ENCODE peak calls at places on chromosomes 7 and 10, in seven cellular contexts. U is cardiac muscle cell; E is OCI-LY7; R is CD8-positive, alpha-beta memory T cell; B is osteoblast; F is fibroblast of lung; P is right cardiac atrium. Q is an unnamed sample.

GRCh38 chr7:16421333-16422099 is at the start of gene CRPPA:
- DNase-seq in U (peak; percentile 59), E (no peak), R (no peak), B (no peak), F (peak; percentile 56), P (peak; percentile 79), Q (peak; percentile 82)

GRCh38 chr7:107890493-107890961 is 456 bp upstream of the DLD start:
- DNase-seq in U (peak; percentile 4), E (no peak), R (no peak), B (peak; percentile 29), F (no peak), P (peak; percentile 47), Q (no peak)

GRCh38 chr10:7192831-7193348 is 217.9 kb downstream of the SFMBT2 start:
- DNase-seq in U (no peak), E (no peak), R (peak; percentile 28), B (no peak), F (no peak), P (no peak), Q (no peak)

GRCh38 chr7:138074121-138074520 is 2.1 kb upstream of the AKR1D1 start:
- DNase-seq in U (no peak), E (no peak), R (no peak), B (no peak), F (no peak), P (no peak), Q (no peak)

GRCh38 chr10:99341860-99342517 is 12.8 kb downstream of the CNNM1 start:
- DNase-seq in U (no peak), E (no peak), R (no peak), B (no peak), F (peak; percentile 60), P (no peak), Q (peak; percentile 16)

GRCh38 chr10:6423413-6424170 is 156.5 kb downstream of the PRKCQ start:
- DNase-seq in U (no peak), E (no peak), R (no peak), B (no peak), F (no peak), P (no peak), Q (no peak)

GRCh38 chr7:146123715-146124114 is 7.1 kb downstream of the CNTNAP2 start:
- DNase-seq in U (no peak), E (no peak), R (no peak), B (no peak), F (no peak), P (no peak), Q (no peak)

GRCh38 chr7:55158541-55158940 is 139.7 kb downstream of the EGFR start:
- DNase-seq in U (no peak), E (no peak), R (no peak), B (peak; percentile 95), F (peak; percentile 86), P (no peak), Q (no peak)

GRCh38 chr10:91856637-91857036 is 52.6 kb downstream of the FGFBP3 start:
- DNase-seq in U (peak; percentile 55), E (peak; percentile 5), R (no peak), B (no peak), F (no peak), P (no peak), Q (peak; percentile 3)

GRCh38 chr7:150901160-150902035 is 49.1 kb downstream of the AOC1 start:
- DNase-seq in U (no peak), E (peak; percentile 27), R (no peak), B (no peak), F (no peak), P (no peak), Q (peak; percentile 61)

GRCh38 chr7:149790146-149790548 is 16.8 kb upstream of the ZNF467 start:
- DNase-seq in U (peak; percentile 76), E (no peak), R (no peak), B (no peak), F (no peak), P (peak; percentile 84), Q (no peak)

GRCh38 chr7:137844690-137845425 is 1.9 kb downstream of the DGKI start:
- DNase-seq in U (peak; percentile 11), E (no peak), R (no peak), B (peak; percentile 48), F (no peak), P (no peak), Q (peak; percentile 6)

DNA sequence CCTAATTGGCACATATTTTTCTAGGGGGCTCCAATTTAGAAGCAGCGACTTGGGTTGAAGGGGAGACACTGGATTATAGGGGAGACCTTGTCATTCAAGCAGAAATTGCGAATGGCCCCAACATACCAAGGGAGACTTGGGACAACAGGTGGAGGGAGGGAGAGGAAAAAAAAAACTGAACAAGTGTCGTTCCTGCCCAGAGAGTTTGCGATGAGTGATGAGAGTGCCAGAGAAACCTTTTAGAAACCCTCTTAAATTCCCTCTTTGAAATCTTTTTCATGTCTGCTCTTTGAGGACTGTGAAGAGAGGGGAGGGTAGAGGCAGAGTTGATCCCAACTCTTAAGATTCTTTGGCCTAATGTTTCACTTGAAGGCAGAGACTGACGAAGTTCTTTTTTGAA is 24.3 kb downstream of the RBM20 start:
- DNase-seq in U (peak; percentile 55), E (no peak), R (no peak), B (no peak), F (no peak), P (no peak), Q (peak; percentile 64)
- H3K4me3 ChIP-seq in U (no peak overlapping the region), E (no peak overlapping the region), R (no peak overlapping the region), B (no peak overlapping the region), F (no peak overlapping the region), P (no peak overlapping the region), Q (no peak overlapping the region)

GRCh38 chr10:71844084-71844483 is 7.0 kb downstream of the PSAP start:
- DNase-seq in U (no peak), E (no peak), R (no peak), B (no peak), F (no peak), P (no peak), Q (no peak)

GRCh38 chr10:71844695-71845094 is 6.4 kb downstream of the PSAP start:
- DNase-seq in U (no peak), E (no peak), R (no peak), B (no peak), F (no peak), P (no peak), Q (no peak)

GRCh38 chr10:71840936-71841335 is 10.1 kb downstream of the PSAP start:
- DNase-seq in U (no peak), E (no peak), R (no peak), B (peak; percentile 27), F (no peak), P (no peak), Q (no peak)

GRCh38 chr10:71842424-71842823 is 8.6 kb downstream of the PSAP start:
- DNase-seq in U (no peak), E (peak; percentile 21), R (no peak), B (no peak), F (no peak), P (no peak), Q (no peak)

GRCh38 chr10:71842856-71843530 is 8.1 kb downstream of the PSAP start:
- DNase-seq in U (peak; percentile 51), E (no peak), R (no peak), B (peak; percentile 19), F (no peak), P (no peak), Q (no peak)
- H3K4me1 ChIP-seq in U (peaks cover 40% of the 10 kb centered on the region), E (peaks cover 75% of the 10 kb centered on the region), R (peaks cover 32% of the 10 kb centered on the region), B (peaks cover 35% of the 10 kb centered on the region), F (peaks cover 24% of the 10 kb centered on the region), P (peaks cover 24% of the 10 kb centered on the region), Q (peaks cover 15% of the 10 kb centered on the region)

GRCh38 chr10:69218831-69219230 is 1.3 kb upstream of the HKDC1 start:
- DNase-seq in U (no peak), E (no peak), R (no peak), B (no peak), F (no peak), P (no peak), Q (no peak)

GRCh38 chr10:69223028-69223342 is 2.9 kb downstream of the HKDC1 start:
- DNase-seq in U (no peak), E (no peak), R (no peak), B (no peak), F (no peak), P (no peak), Q (no peak)

GRCh38 chr10:69220041-69220451 is at the start of gene HKDC1:
- DNase-seq in U (no peak), E (no peak), R (no peak), B (peak; percentile 39), F (no peak), P (no peak), Q (no peak)

GRCh38 chr10:69222157-69223027 is 2.3 kb downstream of the HKDC1 start:
- DNase-seq in U (peak; percentile 58), E (peak; percentile 96), R (peak; percentile 59), B (peak; percentile 88), F (peak; percentile 57), P (no peak), Q (peak; percentile 42)

DNA sequence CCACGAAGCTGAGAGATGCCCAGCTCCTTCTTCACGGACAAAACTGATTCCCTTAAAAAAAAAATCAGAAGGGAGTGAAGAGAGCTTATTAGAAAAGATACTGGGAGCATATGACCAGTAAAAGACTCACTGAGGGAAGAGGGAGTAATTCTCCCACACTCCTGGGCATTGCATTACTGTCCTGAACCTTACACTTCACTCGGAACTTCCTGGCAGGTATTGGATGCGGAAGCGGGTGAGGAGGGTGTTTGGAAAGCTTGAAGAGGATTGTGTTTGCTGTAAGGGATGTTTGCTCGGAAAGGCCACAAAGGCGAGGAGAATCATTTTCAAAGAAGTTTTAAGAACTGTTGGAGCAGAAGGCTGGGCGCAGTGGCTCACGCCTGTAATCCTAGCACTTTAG is 378 bp downstream of the HKDC1 start:
- DNase-seq in U (no peak), E (no peak), R (no peak), B (no peak), F (no peak), P (no peak), Q (no peak)
- H3K4me3 ChIP-seq in U (no peak overlapping the region), E (no peak overlapping the region), R (no peak overlapping the region), B (no peak overlapping the region), F (no peak overlapping the region), P (no peak overlapping the region), Q (no peak overlapping the region)

DNA sequence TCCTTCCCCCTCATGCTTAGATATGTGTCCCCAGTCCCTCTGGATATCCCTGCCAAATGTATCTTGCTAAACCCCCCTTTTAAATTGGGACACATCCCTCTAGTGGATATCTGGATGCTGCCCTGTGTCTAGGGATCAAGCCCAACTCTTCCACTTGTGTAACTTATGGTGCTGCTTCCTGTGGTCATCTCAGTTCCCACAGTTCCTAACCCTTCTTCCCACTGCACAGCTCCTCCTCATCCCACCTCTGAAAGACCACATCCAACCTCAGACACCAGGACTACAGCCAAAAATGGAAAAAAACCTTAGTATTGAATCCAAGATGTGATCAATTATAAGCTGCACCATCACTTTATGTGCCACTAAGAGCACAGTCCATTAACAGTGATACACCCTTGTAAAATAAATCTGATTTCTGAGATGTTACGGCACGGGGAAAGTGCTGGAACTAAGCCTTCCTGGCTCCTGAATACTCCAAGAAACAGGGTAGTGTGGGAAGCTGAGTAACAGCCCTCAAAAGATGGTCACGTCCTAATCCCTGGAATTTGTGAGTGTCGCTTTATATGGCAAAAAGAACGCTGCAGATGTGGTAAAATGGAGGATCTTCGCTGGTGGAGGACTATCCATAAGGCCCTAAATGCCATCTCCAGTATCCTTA is 13.7 kb downstream of the ESYT2 start:
- DNase-seq in U (no peak), E (no peak), R (no peak), B (no peak), F (peak; percentile 51), P (no peak), Q (no peak)
- H3K4me1 ChIP-seq in U (peaks cover 28% of the 10 kb centered on the region), E (peaks cover 31% of the 10 kb centered on the region), R (peaks cover 94% of the 10 kb centered on the region), B (peaks cover 76% of the 10 kb centered on the region), F (peaks cover 16% of the 10 kb centered on the region), P (peaks cover 31% of the 10 kb centered on the region), Q (peaks cover 26% of the 10 kb centered on the region)

Q was measured in SJCRH30.